ENCODE peak calls at places on chromosome 22, in four cellular contexts. One of them, this sample, is unnamed.

GRCh38 chr22:27810566-27810965 is 9.0 kb upstream of the MN1 start:
- DNase-seq in spleen: no peak
- DNase-seq in endothelial cell: no peak
- DNase-seq in cardiac fibroblast: peak; percentile 68
- DNase-seq in this sample: no peak

GRCh38 chr22:25360891-25361645 is 141.6 kb downstream of the CRYBB2 start:
- DNase-seq in endothelial cell: no peak
- DNase-seq in spleen: peak; percentile 48
- DNase-seq in cardiac fibroblast: no peak
- DNase-seq in this sample: no peak

GRCh38 chr22:27853404-27853803 is 51.8 kb upstream of the MN1 start:
- DNase-seq in endothelial cell: no peak
- DNase-seq in spleen: no peak
- DNase-seq in cardiac fibroblast: peak; percentile 48
- DNase-seq in this sample: no peak

GRCh38 chr22:37256075-37256726 is 12.1 kb upstream of the RAC2 start:
- DNase-seq in cardiac fibroblast: no peak
- DNase-seq in spleen: peak; percentile 69
- DNase-seq in endothelial cell: no peak
- DNase-seq in this sample: no peak

GRCh38 chr22:36641902-36642640 is 61.5 kb downstream of the CACNG2 start:
- DNase-seq in cardiac fibroblast: peak; percentile 30
- DNase-seq in endothelial cell: no peak
- DNase-seq in spleen: no peak
- DNase-seq in this sample: peak; percentile 3

GRCh38 chr22:40178417-40179409 is 988 bp downstream of the TNRC6B start:
- DNase-seq in spleen: peak; percentile 77
- DNase-seq in endothelial cell: peak; percentile 22
- DNase-seq in cardiac fibroblast: peak; percentile 53
- DNase-seq in this sample: peak; percentile 73

GRCh38 chr22:37237371-37238268 is 6.4 kb downstream of the RAC2 start:
- DNase-seq in cardiac fibroblast: peak; percentile 43
- DNase-seq in endothelial cell: no peak
- DNase-seq in spleen: peak; percentile 74
- DNase-seq in this sample: peak; percentile 22

GRCh38 chr22:20062766-20063083 is 17.3 kb upstream of the DGCR8 start:
- DNase-seq in endothelial cell: no peak
- DNase-seq in cardiac fibroblast: peak; percentile 52
- DNase-seq in spleen: no peak
- DNase-seq in this sample: no peak

GRCh38 chr22:23700706-23701105 is 9.9 kb downstream of the RGL4 start:
- DNase-seq in endothelial cell: no peak
- DNase-seq in cardiac fibroblast: peak; percentile 12
- DNase-seq in spleen: no peak
- DNase-seq in this sample: no peak

GRCh38 chr22:20001082-20001638 is 15.5 kb downstream of the ARVCF start:
- DNase-seq in spleen: peak; percentile 53
- DNase-seq in endothelial cell: no peak
- DNase-seq in cardiac fibroblast: peak; percentile 16
- DNase-seq in this sample: no peak

GRCh38 chr22:36986242-36986821 is 32.9 kb downstream of the TST start:
- DNase-seq in spleen: no peak
- DNase-seq in endothelial cell: peak; percentile 25
- DNase-seq in cardiac fibroblast: no peak
- DNase-seq in this sample: peak; percentile 82

GRCh38 chr22:37486224-37486845 is at the start of gene MFNG:
- DNase-seq in spleen: peak; percentile 96
- DNase-seq in endothelial cell: peak; percentile 73
- DNase-seq in cardiac fibroblast: peak; percentile 31
- DNase-seq in this sample: peak; percentile 87

GRCh38 chr22:49903322-49904039 is 14.8 kb downstream of the ALG12 start:
- DNase-seq in cardiac fibroblast: no peak
- DNase-seq in spleen: peak; percentile 65
- DNase-seq in endothelial cell: no peak
- DNase-seq in this sample: no peak

GRCh38 chr22:46625843-46626349 is 5.7 kb downstream of the GRAMD4 start:
- DNase-seq in spleen: no peak
- DNase-seq in endothelial cell: no peak
- DNase-seq in cardiac fibroblast: no peak
- DNase-seq in this sample: no peak

GRCh38 chr22:46627806-46628482 is 7.8 kb downstream of the GRAMD4 start:
- DNase-seq in cardiac fibroblast: no peak
- DNase-seq in endothelial cell: no peak
- DNase-seq in spleen: no peak
- DNase-seq in this sample: no peak

GRCh38 chr22:46626911-46627805 is 7.0 kb downstream of the GRAMD4 start:
- DNase-seq in cardiac fibroblast: no peak
- DNase-seq in endothelial cell: no peak
- DNase-seq in spleen: no peak
- DNase-seq in this sample: no peak

GRCh38 chr22:46625113-46625842 is 5.1 kb downstream of the GRAMD4 start:
- DNase-seq in cardiac fibroblast: no peak
- DNase-seq in spleen: no peak
- DNase-seq in endothelial cell: no peak
- DNase-seq in this sample: no peak

DNA sequence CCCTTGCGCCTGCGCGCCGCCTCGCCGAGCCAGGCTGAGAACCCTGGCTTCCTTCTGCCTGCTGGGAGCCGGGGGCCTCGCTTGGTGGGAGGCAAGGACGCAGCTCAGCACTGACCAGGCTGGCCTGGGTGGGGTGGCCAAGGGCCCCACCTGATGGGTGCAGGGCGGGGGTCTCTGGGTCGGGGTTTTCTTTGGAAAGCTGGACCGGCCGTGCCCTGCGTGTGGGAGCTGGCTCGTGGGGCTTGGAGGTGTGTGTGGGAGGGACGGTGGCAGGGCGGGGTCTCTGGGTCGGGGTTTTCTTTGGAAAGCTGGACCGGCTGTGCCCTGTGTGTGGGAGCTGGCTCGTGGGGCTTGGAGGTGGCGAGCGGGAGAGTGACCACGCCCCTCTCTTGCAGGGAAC is 6.2 kb downstream of the GRAMD4 start:
- DNase-seq in cardiac fibroblast: no peak
- DNase-seq in spleen: no peak
- DNase-seq in endothelial cell: no peak
- DNase-seq in this sample: no peak
- TF ChIP-seq CTCF in cardiac fibroblast: no peak
- TF ChIP-seq CTCF in spleen: no peak
- TF ChIP-seq CTCF in endothelial cell: no peak
- TF ChIP-seq CTCF in this sample: no peak

GRCh38 chr22:30214703-30215405 is 31.7 kb downstream of the LIF start:
- DNase-seq in endothelial cell: no peak
- DNase-seq in spleen: peak; percentile 65
- DNase-seq in cardiac fibroblast: no peak
- DNase-seq in this sample: no peak

GRCh38 chr22:30210235-30210831 is 36.2 kb downstream of the LIF start:
- DNase-seq in spleen: peak; percentile 27
- DNase-seq in endothelial cell: no peak
- DNase-seq in cardiac fibroblast: peak; percentile 76
- DNase-seq in this sample: no peak

GRCh38 chr22:30212996-30213441 is 33.5 kb downstream of the LIF start:
- DNase-seq in spleen: peak; percentile 74
- DNase-seq in endothelial cell: no peak
- DNase-seq in cardiac fibroblast: no peak
- DNase-seq in this sample: no peak

GRCh38 chr22:30211124-30211820 is 35.3 kb downstream of the LIF start:
- DNase-seq in cardiac fibroblast: no peak
- DNase-seq in endothelial cell: no peak
- DNase-seq in spleen: peak; percentile 20
- DNase-seq in this sample: no peak

GRCh38 chr22:30212363-30212995 is 34.1 kb downstream of the LIF start:
- DNase-seq in endothelial cell: no peak
- DNase-seq in cardiac fibroblast: peak; percentile 92
- DNase-seq in spleen: peak; percentile 83
- DNase-seq in this sample: peak; percentile 53
- TF ChIP-seq CTCF in endothelial cell: no peak
- TF ChIP-seq CTCF in cardiac fibroblast: no peak
- TF ChIP-seq CTCF in spleen: no peak
- TF ChIP-seq CTCF in this sample: no peak

GRCh38 chr22:41517172-41518047 is 26.9 kb downstream of the POLR3H start:
- DNase-seq in cardiac fibroblast: peak; percentile 71
- DNase-seq in spleen: no peak
- DNase-seq in endothelial cell: peak; percentile 80
- DNase-seq in this sample: peak; percentile 55

GRCh38 chr22:41513391-41513790 is 30.9 kb downstream of the POLR3H start:
- DNase-seq in spleen: no peak
- DNase-seq in cardiac fibroblast: no peak
- DNase-seq in endothelial cell: no peak
- DNase-seq in this sample: no peak

GRCh38 chr22:41521166-41521565 is 23.1 kb downstream of the POLR3H start:
- DNase-seq in endothelial cell: no peak
- DNase-seq in spleen: no peak
- DNase-seq in cardiac fibroblast: no peak
- DNase-seq in this sample: no peak

GRCh38 chr22:41516462-41516861 is 27.8 kb downstream of the POLR3H start:
- DNase-seq in cardiac fibroblast: no peak
- DNase-seq in endothelial cell: no peak
- DNase-seq in spleen: no peak
- DNase-seq in this sample: no peak

DNA sequence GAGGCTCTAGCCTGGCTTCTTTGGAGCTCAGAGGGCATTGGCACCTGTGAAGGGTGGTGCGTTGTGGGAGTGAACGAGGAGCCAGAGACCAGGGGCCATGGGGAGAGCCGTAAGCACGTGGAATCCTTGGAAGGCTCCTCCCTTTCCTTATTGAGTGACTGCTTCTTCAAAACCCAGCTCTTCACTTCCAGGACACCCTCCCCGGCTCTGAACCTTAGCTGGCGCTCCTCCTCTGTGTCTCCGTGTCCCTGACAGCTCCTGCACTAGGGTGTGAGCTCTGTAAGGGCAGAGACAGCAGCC is 26.3 kb downstream of the POLR3H start:
- DNase-seq in spleen: no peak
- DNase-seq in cardiac fibroblast: no peak
- DNase-seq in endothelial cell: no peak
- DNase-seq in this sample: no peak
- TF ChIP-seq CTCF in spleen: peak; percentile 40
- TF ChIP-seq CTCF in cardiac fibroblast: no peak
- TF ChIP-seq CTCF in endothelial cell: no peak
- TF ChIP-seq CTCF in this sample: no peak

GRCh38 chr22:30948930-30949342 is 19.6 kb downstream of the MORC2 start:
- DNase-seq in cardiac fibroblast: no peak
- DNase-seq in endothelial cell: no peak
- DNase-seq in spleen: no peak
- DNase-seq in this sample: no peak

GRCh38 chr22:30947821-30948454 is 20.6 kb downstream of the MORC2 start:
- DNase-seq in spleen: no peak
- DNase-seq in endothelial cell: no peak
- DNase-seq in cardiac fibroblast: peak; percentile 76
- DNase-seq in this sample: no peak

GRCh38 chr22:30945653-30946052 is 22.9 kb downstream of the MORC2 start:
- DNase-seq in endothelial cell: no peak
- DNase-seq in cardiac fibroblast: no peak
- DNase-seq in spleen: no peak
- DNase-seq in this sample: no peak

GRCh38 chr22:30946354-30946753 is 22.2 kb downstream of the MORC2 start:
- DNase-seq in endothelial cell: no peak
- DNase-seq in cardiac fibroblast: no peak
- DNase-seq in spleen: no peak
- DNase-seq in this sample: no peak

GRCh38 chr22:30947163-30947820 is 21.3 kb downstream of the MORC2 start:
- DNase-seq in cardiac fibroblast: peak; percentile 6
- DNase-seq in endothelial cell: peak; percentile 59
- DNase-seq in spleen: no peak
- DNase-seq in this sample: no peak
- TF ChIP-seq CTCF in cardiac fibroblast: peak; percentile 17
- TF ChIP-seq CTCF in endothelial cell: no peak
- TF ChIP-seq CTCF in spleen: no peak
- TF ChIP-seq CTCF in this sample: no peak

GRCh38 chr22:30001459-30001858 is 78.8 kb upstream of the HORMAD2 start:
- DNase-seq in cardiac fibroblast: no peak
- DNase-seq in spleen: no peak
- DNase-seq in endothelial cell: no peak
- DNase-seq in this sample: no peak

GRCh38 chr22:29997516-29997915 is 82.7 kb upstream of the HORMAD2 start:
- DNase-seq in spleen: no peak
- DNase-seq in cardiac fibroblast: no peak
- DNase-seq in endothelial cell: no peak
- DNase-seq in this sample: no peak

GRCh38 chr22:29994941-29995340 is 85.3 kb upstream of the HORMAD2 start:
- DNase-seq in cardiac fibroblast: peak; percentile 63
- DNase-seq in spleen: no peak
- DNase-seq in endothelial cell: no peak
- DNase-seq in this sample: no peak

GRCh38 chr22:30000566-30000965 is 79.7 kb upstream of the HORMAD2 start:
- DNase-seq in spleen: no peak
- DNase-seq in cardiac fibroblast: no peak
- DNase-seq in endothelial cell: no peak
- DNase-seq in this sample: peak; percentile 32

DNA sequence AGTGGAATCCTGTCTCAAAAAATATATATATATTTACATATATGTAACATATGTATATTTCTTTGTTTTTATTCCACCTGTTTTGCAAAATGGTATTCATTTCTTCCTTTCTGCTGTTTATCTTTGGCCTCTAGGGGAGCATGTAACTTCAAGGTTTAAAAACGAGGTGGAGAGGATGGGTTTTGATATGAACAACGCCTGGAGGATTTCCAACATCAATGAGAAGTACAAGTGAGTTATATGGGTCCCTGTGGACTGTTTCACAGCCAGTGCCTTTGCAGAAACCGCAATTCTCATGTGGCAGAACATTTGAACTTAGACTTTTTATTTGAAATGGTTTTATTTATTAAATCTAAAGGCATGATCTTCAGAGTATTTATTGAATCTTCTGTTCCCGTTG is 81.6 kb upstream of the HORMAD2 start:
- DNase-seq in spleen: no peak
- DNase-seq in endothelial cell: no peak
- DNase-seq in cardiac fibroblast: no peak
- DNase-seq in this sample: no peak
- TF ChIP-seq CTCF in spleen: no peak
- TF ChIP-seq CTCF in endothelial cell: peak; percentile 74
- TF ChIP-seq CTCF in cardiac fibroblast: peak; percentile 52
- TF ChIP-seq CTCF in this sample: no peak

This sample was measured in activated CD8-positive, alpha-beta T cell treated with anti-CD3 and anti-CD28 coated beads for 36 hours.